ENCODE peak calls at places on chromosome 5, in five cellular contexts. W is adipocyte, Y is aorta, R is heart right ventricle, O is testis. N is an unnamed sample.

GRCh38 chr5:7078901-7079300 is 317.0 kb upstream of the ADCY2 start:
- DNase-seq in W (no peak), Y (no peak), R (no peak), O (peak; percentile 77), N (no peak)

GRCh38 chr5:149785341-149785740 is 55.2 kb downstream of the PPARGC1B start:
- DNase-seq in W (no peak), Y (no peak), R (no peak), O (no peak), N (no peak)

GRCh38 chr5:4947106-4947505 is 193.0 kb upstream of the ADAMTS16 start:
- DNase-seq in W (no peak), Y (no peak), R (no peak), O (no peak), N (no peak)

GRCh38 chr5:132099905-132100304 is 26.3 kb downstream of the CSF2 start:
- DNase-seq in W (no peak), Y (no peak), R (no peak), O (no peak), N (no peak)

GRCh38 chr5:171808951-171809350 is 23.3 kb downstream of the SMIM23 start:
- DNase-seq in W (peak; percentile 30), Y (no peak), R (no peak), O (no peak), N (no peak)

GRCh38 chr5:144369001-144369400 is 198.3 kb downstream of the KCTD16 start:
- DNase-seq in W (no peak), Y (no peak), R (no peak), O (no peak), N (no peak)

GRCh38 chr5:77251921-77252320 is 41.4 kb downstream of the PDE8B start:
- DNase-seq in W (no peak), Y (no peak), R (no peak), O (no peak), N (no peak)

GRCh38 chr5:38830521-38831051 is 15.2 kb upstream of the OSMR start:
- DNase-seq in W (no peak), Y (no peak), R (no peak), O (no peak), N (no peak)

GRCh38 chr5:139492700-139493192 is 10.2 kb upstream of the STING1 start:
- DNase-seq in W (peak; percentile 66), Y (no peak), R (peak; percentile 52), O (no peak), N (no peak)

GRCh38 chr5:168693883-168694282 is 114.7 kb upstream of the PANK3 start:
- DNase-seq in W (no peak), Y (no peak), R (no peak), O (no peak), N (no peak)

GRCh38 chr5:117889592-117889991 is 1098.8 kb downstream of the DTWD2 start:
- DNase-seq in W (peak; percentile 75), Y (no peak), R (no peak), O (no peak), N (no peak)

GRCh38 chr5:65078331-65078730 is 309.6 kb downstream of the CWC27 start:
- DNase-seq in W (no peak), Y (no peak), R (no peak), O (no peak), N (no peak)

GRCh38 chr5:148457183-148457620 is 73.4 kb downstream of the FBXO38 start:
- DNase-seq in W (no peak), Y (no peak), R (no peak), O (no peak), N (no peak)

GRCh38 chr5:180020176-180020575 is 51.4 kb downstream of the RNF130 start:
- DNase-seq in W (no peak), Y (no peak), R (no peak), O (no peak), N (no peak)

GRCh38 chr5:37851305-37851704 is 11.5 kb upstream of the GDNF start:
- DNase-seq in W (no peak), Y (no peak), R (no peak), O (no peak), N (no peak)

GRCh38 chr5:169412858-169413257 is 111.9 kb upstream of the SLIT3 start:
- DNase-seq in W (no peak), Y (no peak), R (no peak), O (no peak), N (no peak)

GRCh38 chr5:86968311-86968753 is 299.4 kb upstream of the RASA1 start:
- DNase-seq in W (peak; percentile 78), Y (no peak), R (peak; percentile 26), O (no peak), N (no peak)

GRCh38 chr5:142807378-142807911 is 37.3 kb downstream of the ARHGAP26 start:
- DNase-seq in W (no peak), Y (peak; percentile 71), R (no peak), O (no peak), N (no peak)

GRCh38 chr5:179960204-179960831 is 52.6 kb upstream of the TBC1D9B start:
- DNase-seq in W (no peak), Y (no peak), R (no peak), O (no peak), N (no peak)

GRCh38 chr5:160930361-160930760 is 78.3 kb upstream of the ATP10B start:
- DNase-seq in W (no peak), Y (no peak), R (no peak), O (peak; percentile 75), N (no peak)

GRCh38 chr5:69416180-69416579 is 1.3 kb downstream of the MARVELD2 start:
- DNase-seq in W (no peak), Y (no peak), R (no peak), O (no peak), N (no peak)

GRCh38 chr5:69415584-69415958 is 655 bp downstream of the MARVELD2 start:
- DNase-seq in W (no peak), Y (no peak), R (no peak), O (no peak), N (no peak)

GRCh38 chr5:69418559-69418958 is 3.6 kb downstream of the MARVELD2 start:
- DNase-seq in W (no peak), Y (no peak), R (no peak), O (no peak), N (no peak)

GRCh38 chr5:69416699-69417098 is 1.8 kb downstream of the MARVELD2 start:
- DNase-seq in W (no peak), Y (no peak), R (no peak), O (no peak), N (no peak)

DNA sequence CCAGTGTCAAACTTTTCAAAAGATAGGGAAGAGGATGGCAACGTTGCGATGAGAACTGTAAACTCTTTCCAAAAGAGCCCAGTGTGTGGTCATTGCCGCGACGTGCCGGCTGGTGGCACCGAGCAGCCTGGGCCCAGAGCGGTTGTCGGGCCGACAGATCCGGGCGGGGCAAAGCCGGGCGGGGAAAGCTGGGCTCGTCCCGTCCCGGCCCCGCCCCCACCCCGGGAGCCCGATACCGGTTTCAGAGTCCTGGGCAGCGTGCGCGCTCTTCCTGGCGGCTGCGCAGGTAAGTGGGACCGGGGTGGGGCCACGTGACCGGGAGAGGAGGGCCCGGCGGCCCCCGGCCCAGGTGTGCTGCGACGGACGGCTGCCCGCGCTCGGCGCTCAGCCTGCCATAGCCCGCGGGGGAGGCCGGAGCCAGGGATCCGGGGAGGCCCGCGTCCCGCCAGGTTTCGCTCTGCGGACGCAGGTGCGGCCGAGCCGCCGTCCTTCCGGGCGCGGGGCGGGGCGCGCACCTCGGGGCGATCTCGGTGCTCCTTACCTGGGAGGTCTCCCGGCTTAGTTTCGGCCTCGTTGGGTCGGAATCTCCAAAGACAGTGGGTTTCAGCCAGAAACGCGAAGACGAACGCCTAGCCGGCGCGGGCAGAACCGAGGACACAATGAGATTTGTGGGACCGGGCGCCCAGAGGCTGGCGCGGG is at the start of gene MARVELD2:
- DNase-seq in W (peak; percentile 81), Y (peak; percentile 73), R (peak; percentile 49), O (peak; percentile 65), N (peak; percentile 13)
- H3K4me3 ChIP-seq in W (peak within 1 kb of the TSS; percentile 27), Y (peak within 1 kb of the TSS; percentile 23), R (peak within 1 kb of the TSS; percentile 69), O (peak within 1 kb of the TSS; percentile 57), N (peak within 1 kb of the TSS; percentile 65)

DNA sequence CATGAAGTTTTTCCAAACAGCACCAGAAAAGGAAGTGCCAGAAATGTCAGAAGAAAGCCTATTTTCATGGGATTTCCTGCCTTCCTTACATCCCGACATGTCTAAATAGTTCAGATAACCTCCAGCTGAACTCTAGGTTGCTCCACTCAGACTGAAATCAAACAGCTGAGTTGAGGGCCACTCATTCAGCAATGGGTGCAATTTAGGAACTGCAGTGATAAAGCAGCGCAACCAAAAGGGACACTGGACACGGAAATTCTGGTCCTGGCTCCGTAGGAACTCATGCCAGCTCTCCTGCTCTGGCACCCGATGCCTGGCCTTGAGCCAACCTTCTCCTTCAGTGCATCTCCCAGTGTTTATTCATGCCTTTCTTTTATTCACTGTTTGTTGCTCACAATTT is 127.1 kb downstream of the PDE4D start:
- DNase-seq in W (no peak), Y (peak; percentile 43), R (peak; percentile 4), O (no peak), N (no peak)
- H3K4me1 ChIP-seq in W (peaks cover 11% of the 10 kb centered on the region), Y (no peaks in the 10 kb centered on the region), R (peaks cover 13% of the 10 kb centered on the region), O (peaks cover 6% of the 10 kb centered on the region), N (no peaks in the 10 kb centered on the region)

DNA sequence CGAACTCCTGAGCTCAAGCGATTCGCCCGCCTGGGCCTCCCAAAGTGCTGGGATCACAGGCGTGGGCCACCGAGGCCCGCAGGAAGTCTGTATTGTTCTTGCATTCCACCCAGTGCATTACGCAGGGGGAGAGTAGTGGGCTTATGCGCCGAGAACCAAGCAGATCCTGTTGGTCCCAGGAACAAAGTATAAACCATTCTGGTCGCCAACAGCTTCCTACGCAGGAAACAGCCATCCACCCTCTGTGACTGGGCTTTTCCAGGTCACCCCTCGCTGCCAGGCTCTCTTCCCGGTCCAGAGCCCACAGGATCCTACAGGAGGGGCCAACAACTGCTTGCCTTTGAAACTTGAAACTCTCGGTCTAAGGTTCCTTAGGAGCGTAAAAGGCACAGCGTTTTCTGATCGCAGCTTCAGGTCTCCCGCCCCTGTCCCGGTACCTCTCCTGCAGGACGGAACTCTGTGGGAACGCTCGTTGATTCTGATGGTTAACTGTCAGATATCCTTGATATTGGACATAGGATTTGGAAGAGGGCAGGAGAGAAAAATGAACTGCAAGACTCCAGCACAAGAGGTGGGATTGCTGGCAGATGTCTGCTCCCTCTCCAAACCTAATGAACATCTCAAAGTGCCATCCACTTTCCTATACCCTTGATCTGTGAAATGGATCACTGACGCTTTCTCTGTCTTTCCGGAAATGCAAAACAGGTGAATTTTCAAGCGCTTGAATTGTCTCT is 4.2 kb upstream of the ANXA2R start:
- DNase-seq in W (peak; percentile 80), Y (no peak), R (peak; percentile 27), O (no peak), N (no peak)
- H3K4me3 ChIP-seq in W (peak overlapping the region; percentile 77), Y (no peak overlapping the region), R (no peak overlapping the region), O (no peak overlapping the region), N (no peak overlapping the region)

DNA sequence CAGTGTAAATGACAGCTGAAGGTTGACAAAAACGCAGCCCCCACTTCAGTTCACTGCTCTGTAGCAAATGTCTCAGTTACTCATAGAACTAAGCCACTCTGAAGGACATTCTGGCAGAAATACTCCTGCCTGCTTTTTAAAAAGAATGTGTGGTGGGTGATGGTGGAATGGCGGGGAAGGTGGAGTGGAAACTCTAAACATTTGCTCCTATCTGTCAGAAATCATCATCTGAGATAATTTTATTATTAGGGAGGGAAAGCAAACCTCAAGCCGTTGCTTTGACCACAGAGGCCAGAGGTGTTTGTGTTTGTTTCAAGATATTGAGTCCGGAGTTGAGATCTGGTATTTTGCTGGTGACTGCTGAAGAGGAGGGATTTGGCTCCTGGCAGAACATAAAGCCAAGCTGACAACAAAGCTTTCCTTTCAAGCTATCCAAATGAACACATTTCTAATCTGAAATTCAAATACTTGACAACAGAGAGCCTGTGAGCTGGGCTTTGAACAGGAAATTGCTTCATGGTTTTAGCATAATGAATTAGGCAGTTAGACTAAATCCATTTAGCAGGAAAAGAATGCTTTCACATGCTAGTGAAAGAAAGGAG is 362.7 kb downstream of the CSNK1G3 start:
- DNase-seq in W (peak; percentile 39), Y (no peak), R (peak; percentile 14), O (peak; percentile 43), N (no peak)
- H3K4me1 ChIP-seq in W (peaks cover 11% of the 10 kb centered on the region), Y (no peaks in the 10 kb centered on the region), R (peaks cover 24% of the 10 kb centered on the region), O (peaks cover 3% of the 10 kb centered on the region), N (no peaks in the 10 kb centered on the region)